ENCODE peak calls at places on chromosomes 7 and 10, in five cellular contexts. X, V, O, M and Z are unnamed samples.

GRCh38 chr7:21412291-21412896 is 15.5 kb upstream of the SP4 start:
- DNase-seq in X (peak), V (no peak), O (no peak), M (no peak), Z (no peak)

GRCh38 chr7:131497454-131497853 is 59.0 kb downstream of the PODXL start:
- DNase-seq in X (no peak), V (no peak), O (no peak), M (no peak), Z (no peak)

GRCh38 chr7:68432585-68432984 is 1165.7 kb upstream of the AUTS2 start:
- DNase-seq in X (no peak), V (no peak), O (no peak), M (no peak), Z (no peak)

GRCh38 chr10:4850400-4850799 is 24.4 kb downstream of the AKR1E2 start:
- DNase-seq in X (no peak), V (no peak), O (no peak), M (no peak), Z (no peak)

GRCh38 chr7:106767073-106767472 is 98.0 kb upstream of the PIK3CG start:
- DNase-seq in X (no peak), V (no peak), O (no peak), M (no peak), Z (no peak)

GRCh38 chr10:22253578-22253882 is 35.7 kb upstream of the EBLN1 start:
- DNase-seq in X (no peak), V (no peak), O (no peak), M (no peak), Z (no peak)

GRCh38 chr7:23597908-23598224 is 684 bp downstream of the CCDC126 start:
- DNase-seq in X (no peak), V (no peak), O (no peak), M (no peak), Z (no peak)

GRCh38 chr7:16129431-16130126 is 291.8 kb downstream of the CRPPA start:
- DNase-seq in X (no peak), V (no peak), O (no peak), M (no peak), Z (peak)

GRCh38 chr7:153190452-153190851 is 430.9 kb downstream of the ACTR3B start:
- DNase-seq in X (no peak), V (peak), O (no peak), M (peak), Z (peak)

GRCh38 chr7:128932862-128933821 is 4.6 kb upstream of the IRF5 start:
- DNase-seq in X (peak), V (no peak), O (no peak), M (no peak), Z (no peak)

GRCh38 chr10:90175161-90175681 is 473.8 kb downstream of the KIF20B start:
- DNase-seq in X (no peak), V (no peak), O (no peak), M (no peak), Z (no peak)

GRCh38 chr7:5420841-5421625 is 2.6 kb downstream of the TNRC18 start:
- DNase-seq in X (no peak), V (no peak), O (no peak), M (no peak), Z (no peak)

GRCh38 chr7:142063551-142064442 is 47.7 kb upstream of the MGAM2 start:
- DNase-seq in X (no peak), V (no peak), O (no peak), M (no peak), Z (no peak)

GRCh38 chr7:142933092-142933475 is 462 bp downstream of the TRPV5 start:
- DNase-seq in X (no peak), V (no peak), O (no peak), M (no peak), Z (no peak)

GRCh38 chr7:130394421-130395188 is 14.3 kb downstream of the CPA1 start:
- DNase-seq in X (no peak), V (no peak), O (no peak), M (no peak), Z (no peak)

GRCh38 chr10:60147025-60147424 is 240.7 kb upstream of the CCDC6 start:
- DNase-seq in X (no peak), V (no peak), O (no peak), M (no peak), Z (no peak)

GRCh38 chr7:159152816-159153215 is 8.1 kb upstream of the VIPR2 start:
- DNase-seq in X (no peak), V (no peak), O (no peak), M (no peak), Z (no peak)

GRCh38 chr7:101094791-101095375 is 9.6 kb downstream of the TRIM56 start:
- DNase-seq in X (no peak), V (peak), O (peak), M (no peak), Z (peak)

GRCh38 chr10:73094986-73095478 is 1.6 kb downstream of the P4HA1 start:
- DNase-seq in X (no peak), V (no peak), O (no peak), M (no peak), Z (no peak)

GRCh38 chr10:116272497-116273221 is at the start of gene GFRA1:
- DNase-seq in X (no peak), V (no peak), O (no peak), M (no peak), Z (peak)

GRCh38 chr10:48470893-48471805 is 133.7 kb downstream of the ARHGAP22 start:
- DNase-seq in X (no peak), V (no peak), O (no peak), M (no peak), Z (peak)

GRCh38 chr7:129465080-129465479 is 30.8 kb downstream of the STRIP2 start:
- DNase-seq in X (no peak), V (no peak), O (no peak), M (no peak), Z (no peak)

GRCh38 chr10:45490277-45490676 is 116.3 kb downstream of the ALOX5 start:
- DNase-seq in X (no peak), V (no peak), O (no peak), M (no peak), Z (no peak)

GRCh38 chr10:45491061-45491460 is 117.0 kb downstream of the ALOX5 start:
- DNase-seq in X (no peak), V (no peak), O (no peak), M (no peak), Z (no peak)

GRCh38 chr10:45500798-45501197 is 126.8 kb downstream of the ALOX5 start:
- DNase-seq in X (no peak), V (no peak), O (no peak), M (no peak), Z (no peak)

GRCh38 chr10:45500304-45500703 is 126.3 kb downstream of the ALOX5 start:
- DNase-seq in X (no peak), V (no peak), O (no peak), M (no peak), Z (no peak)

DNA sequence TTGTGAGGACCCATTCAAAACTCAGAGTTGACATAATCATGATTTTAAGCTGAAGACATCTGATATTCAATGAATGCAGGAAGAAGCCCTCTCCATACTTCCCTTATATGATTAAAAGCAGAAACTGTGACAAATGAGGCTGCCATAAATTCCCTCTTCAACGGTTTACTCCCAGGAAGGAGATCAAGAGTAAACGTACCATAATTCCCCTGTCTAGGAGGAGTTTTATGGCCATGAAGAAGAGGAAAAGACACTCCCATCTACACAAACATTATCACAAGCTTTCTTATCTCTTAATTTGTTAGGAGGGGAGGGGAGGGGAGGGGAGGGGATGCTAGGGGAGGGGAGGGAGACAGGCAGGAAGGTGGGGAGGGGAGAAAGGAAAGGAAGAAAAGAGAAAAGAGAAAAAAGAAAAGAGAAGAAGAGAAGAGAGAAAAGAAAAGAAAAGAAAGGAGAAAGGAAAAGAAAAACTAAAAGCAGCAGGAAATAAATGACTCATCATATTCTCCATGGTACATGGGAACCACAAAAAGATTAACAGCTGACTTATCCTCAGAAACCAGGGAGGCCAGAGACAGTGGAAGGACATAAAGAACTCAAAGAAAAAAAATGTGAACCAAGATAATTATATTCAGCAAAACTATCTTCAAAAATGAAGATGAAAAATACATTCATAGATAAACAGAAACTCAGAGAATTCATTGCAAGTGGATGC is 121.6 kb downstream of the ALOX5 start:
- DNase-seq in X (no peak), V (no peak), O (no peak), M (no peak), Z (no peak)
- TF ChIP-seq SUZ12 in X (no peak), V (no peak), O (no peak), M (no peak), Z (no peak)

DNA sequence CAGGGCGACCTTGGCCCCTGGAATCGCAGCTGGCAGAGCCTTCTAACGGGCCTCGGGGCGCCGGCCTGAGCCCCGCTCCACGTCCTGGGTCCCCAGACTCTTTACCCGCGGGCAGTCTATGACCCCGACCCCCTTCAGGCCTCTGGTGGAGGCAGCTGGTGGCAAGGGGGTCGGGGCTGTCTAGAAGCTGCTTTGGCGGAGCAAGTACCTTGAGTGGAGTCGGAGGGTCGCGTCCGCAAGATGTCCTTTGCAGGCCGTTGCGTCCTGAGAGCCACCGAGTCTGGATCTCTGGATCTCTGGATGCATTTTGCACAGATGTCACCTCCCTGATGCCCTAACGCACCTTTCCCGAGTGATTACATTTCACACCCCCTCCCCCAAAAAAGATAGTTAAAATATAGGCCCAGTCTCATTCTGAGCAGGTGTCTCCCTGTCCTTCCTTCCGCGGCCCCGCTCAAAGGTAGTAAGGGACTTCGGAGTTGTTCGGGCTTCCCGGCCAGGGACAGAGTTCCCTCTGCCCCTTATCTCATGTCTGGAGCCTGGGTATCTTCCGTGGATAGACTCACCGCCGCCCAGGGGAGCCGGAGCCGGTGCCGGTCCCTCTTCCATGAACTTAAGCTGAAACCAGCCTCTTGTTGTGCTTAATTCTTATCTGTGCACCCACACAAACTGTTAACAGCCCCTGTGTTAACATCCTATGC is 449 bp downstream of the ACADSB start:
- DNase-seq in X (no peak), V (no peak), O (no peak), M (no peak), Z (peak)
- TF ChIP-seq SUZ12 in X (no peak), V (no peak), O (no peak), M (no peak), Z (no peak)

DNA sequence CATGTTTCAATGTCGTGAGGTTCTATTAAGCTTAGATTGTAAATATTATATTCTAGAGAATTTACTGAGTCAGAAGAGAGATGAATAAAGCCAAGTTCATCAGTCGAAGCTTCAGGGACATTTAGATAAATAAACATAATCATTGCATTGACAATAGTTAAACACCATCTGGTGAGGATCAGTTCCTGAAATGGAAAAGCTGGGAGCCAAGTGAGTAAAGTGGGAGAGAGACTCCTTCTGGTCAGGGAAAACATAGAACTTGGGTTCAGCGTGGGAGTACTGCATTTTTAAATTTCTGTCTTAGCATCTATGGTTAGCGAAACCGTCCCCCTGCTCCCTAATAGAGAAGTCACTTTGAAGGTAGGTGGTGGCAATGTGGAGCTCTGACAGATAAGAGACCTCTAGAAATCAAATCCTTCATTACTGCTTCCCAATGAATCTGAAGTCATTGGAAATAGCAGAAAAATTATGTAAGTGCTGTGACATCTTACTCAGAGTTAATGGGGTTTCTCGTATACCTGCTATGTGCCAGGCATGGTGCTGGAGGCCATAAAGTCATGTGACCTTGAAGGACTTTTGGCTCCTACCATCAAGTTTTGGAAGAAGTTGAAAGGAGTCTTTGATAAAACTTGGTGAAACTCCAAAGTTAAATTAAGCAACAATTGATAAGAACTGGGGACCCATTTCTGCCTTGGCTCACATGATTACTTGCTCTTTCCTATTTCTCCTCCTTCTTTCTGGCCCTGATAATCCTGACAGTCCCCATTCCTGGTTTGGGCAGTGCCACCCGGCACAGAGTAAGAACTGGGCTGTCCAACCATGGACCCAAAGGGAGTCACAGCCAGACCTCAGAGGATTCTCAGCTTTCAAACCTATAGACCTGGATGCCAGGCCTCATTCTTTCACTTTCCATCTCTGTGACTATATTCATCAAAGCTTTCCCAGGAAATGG is 211.2 kb downstream of the C7orf25 start:
- DNase-seq in X (no peak), V (no peak), O (no peak), M (no peak), Z (no peak)
- TF ChIP-seq SUZ12 in X (no peak), V (no peak), O (no peak), M (no peak), Z (no peak)

GRCh38 chr10:43263551-43264323 is 3.1 kb downstream of the RASGEF1A start:
- DNase-seq in X (no peak), V (no peak), O (no peak), M (no peak), Z (peak)
- TF ChIP-seq SUZ12 in X (no peak), V (no peak), O (no peak), M (no peak), Z (no peak)

GRCh38 chr10:92387289-92387940 is 96.4 kb downstream of the MARCHF5 start:
- DNase-seq in X (no peak), V (peak), O (peak), M (peak), Z (peak)
- TF ChIP-seq SUZ12 in X (no peak), V (no peak), O (no peak), M (no peak), Z (no peak)

GRCh38 chr7:44796504-44797328 is at the start of gene PPIA:
- DNase-seq in X (peak), V (peak), O (peak), M (peak), Z (peak)

GRCh38 chr7:44798649-44799275 is 2.3 kb downstream of the PPIA start:
- DNase-seq in X (no peak), V (no peak), O (no peak), M (no peak), Z (no peak)

GRCh38 chr7:44797329-44798258 is 1.1 kb downstream of the PPIA start:
- DNase-seq in X (no peak), V (peak), O (peak), M (peak), Z (peak)

GRCh38 chr7:44793919-44794715 is 2.4 kb upstream of the PPIA start:
- DNase-seq in X (no peak), V (no peak), O (peak), M (no peak), Z (no peak)

DNA sequence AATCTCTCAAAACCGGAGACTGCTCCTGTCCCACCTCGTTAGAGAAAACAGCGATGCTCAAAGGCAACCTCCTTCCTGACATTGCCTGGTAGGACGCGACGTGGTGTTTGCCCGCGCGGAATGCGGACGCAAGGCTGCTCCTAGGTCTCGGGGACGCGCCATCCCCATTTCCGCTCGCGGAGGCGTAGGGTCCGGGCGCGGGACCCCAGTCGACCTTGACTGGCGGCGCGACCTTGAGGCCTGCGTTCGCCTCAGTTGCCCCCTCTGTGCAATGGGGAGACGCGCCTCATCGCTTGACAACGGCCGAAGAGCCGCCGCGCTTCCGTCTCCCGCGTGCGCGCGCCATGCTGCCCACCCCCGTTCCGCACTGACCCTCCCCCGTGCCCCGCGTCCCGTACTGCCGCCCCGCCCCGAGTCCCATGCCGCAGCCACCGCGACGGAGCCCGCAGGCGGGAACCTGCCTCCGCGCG is 412 bp upstream of the PPIA start:
- DNase-seq in X (no peak), V (peak), O (peak), M (no peak), Z (peak)
- TF ChIP-seq SUZ12 in X (no peak), V (no peak), O (no peak), M (no peak), Z (no peak)

DNA sequence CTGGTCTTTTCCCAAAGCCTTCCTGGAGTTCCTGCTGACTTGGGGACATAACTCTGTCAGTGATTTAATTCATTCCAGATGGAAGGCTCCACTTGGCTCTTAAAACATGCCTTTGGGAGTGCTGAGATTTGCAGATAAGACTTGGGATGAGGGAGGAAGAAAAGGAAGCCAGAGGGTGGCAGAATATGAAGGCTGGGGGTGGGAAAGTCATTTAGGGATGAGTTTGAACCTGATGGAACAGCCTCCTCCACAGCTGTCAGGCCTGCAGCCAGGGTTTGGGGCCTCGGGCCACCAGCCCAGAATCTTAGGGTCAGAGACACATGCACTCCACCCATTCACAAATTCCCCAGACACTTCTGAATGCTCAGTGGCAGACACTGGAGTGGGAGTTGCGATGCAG is 28.4 kb upstream of the EIF5AL1 start:
- DNase-seq in X (no peak), V (no peak), O (no peak), M (no peak), Z (no peak)
- TF ChIP-seq SUZ12 in X (no peak), V (no peak), O (no peak), M (no peak), Z (no peak)

GRCh38 chr7:151367304-151367703 is 25.7 kb downstream of the NUB1 start:
- DNase-seq in X (no peak), V (no peak), O (no peak), M (no peak), Z (no peak)

GRCh38 chr7:151363182-151363581 is 21.6 kb downstream of the NUB1 start:
- DNase-seq in X (no peak), V (no peak), O (no peak), M (no peak), Z (no peak)

GRCh38 chr7:151368136-151368571 is 26.5 kb downstream of the NUB1 start:
- DNase-seq in X (no peak), V (peak), O (peak), M (peak), Z (peak)

GRCh38 chr7:151366872-151367207 is 25.2 kb downstream of the NUB1 start:
- DNase-seq in X (no peak), V (no peak), O (no peak), M (no peak), Z (no peak)

GRCh38 chr7:151366141-151366871 is 24.7 kb downstream of the NUB1 start:
- DNase-seq in X (no peak), V (no peak), O (no peak), M (no peak), Z (no peak)
- TF ChIP-seq SUZ12 in X (no peak), V (no peak), O (no peak), M (no peak), Z (no peak)

GRCh38 chr10:70120417-70120816 is 12.2 kb downstream of the AIFM2 start:
- DNase-seq in X (no peak), V (no peak), O (no peak), M (no peak), Z (no peak)
- TF ChIP-seq SUZ12 in X (no peak), V (no peak), O (no peak), M (no peak), Z (no peak)

GRCh38 chr7:70353310-70353947 is 755.2 kb downstream of the AUTS2 start:
- DNase-seq in X (no peak), V (no peak), O (no peak), M (no peak), Z (no peak)
- TF ChIP-seq SUZ12 in X (no peak), V (no peak), O (no peak), M (no peak), Z (no peak)